ENCODE peak calls at places on chromosomes 2 and 18, in six cellular contexts. K, U, X, G, I and B are unnamed samples.

GRCh38 chr2:29702276-29702675 is 219.1 kb downstream of the ALK start:
- DNase-seq in I (no peak), U (no peak), X (no peak), G (no peak), K (no peak), B (no peak)

GRCh38 chr2:120205901-120206581 is 17.2 kb downstream of the TMEM185B start:
- DNase-seq in X (peak; percentile 6), I (peak; percentile 25), U (no peak), G (no peak), K (peak; percentile 55), B (no peak)

GRCh38 chr2:197308635-197309368 is 1.8 kb downstream of the ANKRD44 start:
- DNase-seq in G (peak; percentile 20), K (no peak), I (no peak), X (no peak), U (no peak), B (no peak)

GRCh38 chr2:189016311-189016830 is 42.2 kb downstream of the COL3A1 start:
- DNase-seq in G (no peak), U (no peak), K (no peak), X (no peak), I (no peak), B (no peak)

GRCh38 chr18:44580159-44580558 is 100.5 kb upstream of the SETBP1 start:
- DNase-seq in G (no peak), U (no peak), K (no peak), X (no peak), I (no peak), B (no peak)

GRCh38 chr2:98123286-98123685 is 36.3 kb downstream of the VWA3B start:
- DNase-seq in X (no peak), I (no peak), G (no peak), K (no peak), U (no peak), B (peak; percentile 5)

GRCh38 chr2:236554629-236555282 is 14.9 kb upstream of the ACKR3 start:
- DNase-seq in I (no peak), K (no peak), G (peak; percentile 26), U (no peak), X (no peak), B (no peak)

GRCh38 chr2:239550336-239550735 is 149.5 kb upstream of the HDAC4 start:
- DNase-seq in K (no peak), X (no peak), I (no peak), G (no peak), U (no peak), B (no peak)

GRCh38 chr2:40281021-40281940 is 170.6 kb downstream of the SLC8A1 start:
- DNase-seq in U (peak; percentile 89), K (no peak), I (peak; percentile 87), G (no peak), X (peak; percentile 82), B (no peak)

GRCh38 chr18:55763298-55763697 is 175.3 kb upstream of the TCF4 start:
- DNase-seq in X (peak; percentile 58), U (peak; percentile 87), K (no peak), G (no peak), I (peak; percentile 73), B (no peak)

GRCh38 chr2:11542275-11542819 is 8.5 kb downstream of the GREB1 start:
- DNase-seq in U (no peak), X (no peak), G (no peak), K (no peak), I (no peak), B (no peak)

GRCh38 chr2:106161938-106162814 is 31.9 kb downstream of the UXS1 start:
- DNase-seq in X (no peak), I (peak; percentile 28), U (peak; percentile 25), K (no peak), G (no peak), B (no peak)

GRCh38 chr2:132915812-132916211 is 245.8 kb upstream of the LYPD1 start:
- DNase-seq in K (no peak), X (no peak), U (no peak), I (no peak), G (no peak), B (no peak)

GRCh38 chr18:8721716-8722115 is 16.4 kb downstream of the MTCL1 start:
- DNase-seq in U (peak; percentile 63), X (peak; percentile 42), G (no peak), I (peak; percentile 80), K (no peak), B (no peak)

GRCh38 chr2:144513388-144514100 is 6.4 kb downstream of the ZEB2 start:
- DNase-seq in X (peak; percentile 64), G (no peak), I (peak; percentile 88), K (no peak), U (peak; percentile 88), B (no peak)

GRCh38 chr2:53594586-53594918 is 173.1 kb upstream of the CHAC2 start:
- DNase-seq in U (no peak), G (no peak), I (no peak), K (no peak), X (no peak), B (no peak)

GRCh38 chr2:185645529-185645928 is 93.1 kb upstream of the FSIP2 start:
- DNase-seq in G (no peak), X (no peak), U (no peak), K (no peak), I (no peak), B (no peak)

GRCh38 chr2:203280428-203281064 is 41.7 kb downstream of the CYP20A1 start:
- DNase-seq in I (peak; percentile 57), U (peak; percentile 77), K (no peak), X (peak; percentile 5), G (no peak), B (no peak)

GRCh38 chr2:131148426-131148825 is 43.3 kb downstream of the PLEKHB2 start:
- DNase-seq in U (no peak), K (no peak), X (no peak), I (no peak), G (no peak), B (no peak)

GRCh38 chr18:48680339-48680738 is 141.5 kb downstream of the CTIF start:
- DNase-seq in I (no peak), X (no peak), U (no peak), K (no peak), G (no peak), B (no peak)

GRCh38 chr2:204795156-204795555 is 249.9 kb downstream of the PARD3B start:
- DNase-seq in I (peak; percentile 69), G (no peak), U (peak; percentile 43), K (no peak), X (peak; percentile 63), B (no peak)

GRCh38 chr18:61628085-61628484 is 264.7 kb downstream of the RNF152 start:
- DNase-seq in I (peak; percentile 55), K (no peak), G (no peak), U (peak; percentile 11), X (peak; percentile 68), B (no peak)

GRCh38 chr18:36688020-36688965 is 140.5 kb downstream of the TPGS2 start:
- DNase-seq in U (no peak), K (peak; percentile 70), X (peak; percentile 47), G (peak; percentile 18), I (peak; percentile 67), B (no peak)

GRCh38 chr18:48048251-48048650 is 117.8 kb upstream of the SMAD2 start:
- DNase-seq in X (no peak), K (no peak), U (no peak), I (no peak), G (no peak), B (no peak)

GRCh38 chr2:131121464-131121863 is 16.3 kb downstream of the PLEKHB2 start:
- DNase-seq in G (no peak), U (peak; percentile 47), K (no peak), X (no peak), I (peak; percentile 6), B (no peak)

GRCh38 chr2:234821946-234822470 is 129.8 kb upstream of the SH3BP4 start:
- DNase-seq in K (no peak), U (peak; percentile 89), X (no peak), G (no peak), I (no peak), B (no peak)

GRCh38 chr18:76274470-76275289 is 220.4 kb downstream of the ZNF516 start:
- DNase-seq in G (no peak), I (peak; percentile 8), X (no peak), K (peak; percentile 41), U (no peak), B (no peak)

GRCh38 chr2:37146062-37146461 is 10.7 kb downstream of the EIF2AK2 start:
- DNase-seq in X (no peak), U (no peak), G (no peak), I (no peak), K (no peak), B (no peak)

GRCh38 chr18:44682871-44683221 is 2.2 kb downstream of the SETBP1 start:
- DNase-seq in K (no peak), X (no peak), U (no peak), I (no peak), G (no peak), B (no peak)

GRCh38 chr18:3062798-3063563 is 50.0 kb upstream of the LPIN2 start:
- DNase-seq in U (no peak), X (peak; percentile 31), G (peak; percentile 62), I (peak; percentile 47), K (peak; percentile 70), B (peak; percentile 35)

GRCh38 chr2:133863106-133863800 is 295.0 kb upstream of the NCKAP5 start:
- DNase-seq in U (no peak), I (no peak), K (no peak), G (no peak), X (no peak), B (no peak)

GRCh38 chr2:36785179-36785795 is 88.8 kb downstream of the VIT start:
- DNase-seq in G (peak; percentile 48), X (peak; percentile 42), I (peak; percentile 68), U (peak; percentile 30), K (peak; percentile 80), B (peak; percentile 68)

GRCh38 chr18:36561046-36561445 is 263.5 kb downstream of the FHOD3 start:
- DNase-seq in X (no peak), G (no peak), K (no peak), I (no peak), U (no peak), B (no peak)

GRCh38 chr2:84999467-85000064 is 28.6 kb downstream of the KCMF1 start:
- DNase-seq in I (no peak), U (no peak), K (no peak), G (no peak), X (no peak), B (no peak)

GRCh38 chr2:236794074-236794473 is 224.4 kb downstream of the ACKR3 start:
- DNase-seq in G (no peak), U (no peak), X (no peak), K (no peak), I (peak; percentile 12), B (no peak)

GRCh38 chr2:19461504-19461903 is 103.1 kb upstream of the OSR1 start:
- DNase-seq in U (no peak), X (no peak), G (no peak), I (no peak), K (no peak), B (no peak)

GRCh38 chr2:8550481-8550880 is 131.4 kb upstream of the ID2 start:
- DNase-seq in K (no peak), G (no peak), X (no peak), I (no peak), U (no peak), B (no peak)